ENCODE peak calls at places on chromosomes 7 and 10, in ten cellular contexts. M is B cell, J is uterus, G is lower leg skin, D is lower lobe of right lung, U is left ventricle myocardium inferior, Y is esophagus squamous epithelium, E is neural crest cell, I is cardiac muscle cell, R is GM10248. V is an unnamed sample.

GRCh38 chr7:5212633-5213285 is 22.7 kb downstream of the WIPI2 start:
- DNase-seq in U (no peak), J (no peak), E (no peak), G (no peak), D (no peak), I (no peak), R (no peak), M (no peak), Y (no peak), V (no peak)

GRCh38 chr7:2197436-2198155 is 35.1 kb downstream of the MAD1L1 start:
- DNase-seq in R (no peak), U (no peak), D (no peak), G (peak), J (no peak), E (no peak), M (no peak), I (no peak), Y (no peak), V (no peak)

GRCh38 chr7:116576350-116577319 is 51.8 kb downstream of the CAV1 start:
- DNase-seq in M (no peak), G (peak), D (no peak), R (no peak), Y (no peak), I (no peak), U (no peak), E (no peak), J (peak), V (no peak)

GRCh38 chr10:88270871-88271713 is 312.0 kb downstream of the RNLS start:
- DNase-seq in D (no peak), M (peak), Y (no peak), J (no peak), U (no peak), R (peak), E (no peak), I (no peak), G (no peak), V (peak)

GRCh38 chr7:1858435-1859265 is 188.6 kb downstream of the ELFN1 start:
- DNase-seq in R (no peak), D (peak), Y (no peak), J (no peak), U (no peak), G (no peak), I (no peak), M (no peak), E (no peak), V (peak)

GRCh38 chr7:149715476-149715875 is 57.9 kb downstream of the ZNF467 start:
- DNase-seq in E (no peak), R (no peak), D (peak), J (no peak), U (no peak), I (no peak), G (peak), Y (no peak), M (no peak), V (no peak)

GRCh38 chr10:132690821-132691610 is 94.9 kb downstream of the NKX6-2 start:
- DNase-seq in Y (no peak), I (no peak), D (peak), M (no peak), E (no peak), J (no peak), R (no peak), U (peak), G (peak), V (peak)

GRCh38 chr10:118835682-118836326 is 81.0 kb upstream of the CACUL1 start:
- DNase-seq in Y (no peak), D (no peak), J (peak), R (no peak), E (no peak), M (no peak), I (no peak), G (no peak), U (no peak), V (no peak)

GRCh38 chr7:139871276-139871675 is 42.2 kb downstream of the TBXAS1 start:
- DNase-seq in U (no peak), M (no peak), G (peak), R (no peak), D (no peak), Y (no peak), I (no peak), J (no peak), E (no peak), V (no peak)

GRCh38 chr10:51892965-51893658 is 193.7 kb upstream of the CSTF2T start:
- DNase-seq in G (no peak), E (peak), J (no peak), Y (no peak), M (no peak), I (peak), D (no peak), R (no peak), U (no peak), V (no peak)

GRCh38 chr10:114684822-114685209 is 26.7 kb upstream of the ABLIM1 start:
- DNase-seq in E (no peak), M (no peak), R (no peak), D (no peak), Y (no peak), G (no peak), I (no peak), J (no peak), U (no peak), V (no peak)

GRCh38 chr10:71201921-71202713 is 10.3 kb upstream of the UNC5B start:
- DNase-seq in J (no peak), E (no peak), I (no peak), R (no peak), M (no peak), G (no peak), D (no peak), U (no peak), Y (no peak), V (no peak)

GRCh38 chr10:50409965-50410811 is 158.9 kb upstream of the ASAH2 start:
- DNase-seq in U (no peak), R (no peak), G (no peak), Y (no peak), M (no peak), J (no peak), D (no peak), I (no peak), E (no peak), V (no peak)

GRCh38 chr7:64180989-64181388 is 26.0 kb upstream of the ZNF735 start:
- DNase-seq in R (no peak), Y (no peak), D (no peak), I (no peak), E (no peak), M (no peak), G (no peak), U (no peak), J (no peak), V (no peak)
- TF ChIP-seq CTCF in R (no peak), Y (no peak), D (peak), I (peak), E (no peak), M (peak), G (no peak), U (peak), J (no peak), V (no peak)

DNA sequence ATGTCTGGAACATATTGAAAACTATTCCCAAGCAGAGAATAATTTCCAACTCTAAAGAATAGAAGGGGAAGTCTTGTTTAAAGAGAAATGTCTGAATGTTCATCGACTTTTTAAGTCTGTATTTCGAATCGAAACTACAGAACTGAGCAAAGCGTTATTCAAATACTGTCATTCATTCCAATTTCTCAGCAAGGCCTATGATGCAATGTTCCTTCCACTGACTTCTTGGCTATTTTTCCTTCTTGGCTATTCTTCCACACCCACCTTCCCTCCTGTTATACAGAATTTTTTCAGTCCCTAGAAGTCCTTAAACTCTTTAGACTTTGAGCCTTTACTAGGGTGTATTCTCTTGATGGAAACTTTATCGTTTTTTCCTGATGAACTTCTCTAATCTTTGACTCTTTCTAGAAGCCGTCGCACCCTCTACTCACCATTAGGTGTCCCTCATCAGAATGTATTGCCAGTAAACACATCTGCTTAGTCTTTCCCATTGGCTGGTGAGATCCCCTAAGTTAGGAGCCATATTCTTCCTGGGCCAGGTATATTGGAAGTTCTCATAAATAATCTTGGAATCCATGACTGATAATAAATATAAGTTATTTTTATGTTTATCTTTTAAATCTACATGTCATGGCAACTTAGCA is 235.7 kb upstream of the CCDC6 start:
- DNase-seq in G (no peak), J (no peak), M (no peak), R (no peak), Y (no peak), E (no peak), D (no peak), U (no peak), I (no peak), V (no peak)
- TF ChIP-seq CTCF in G (no peak), J (no peak), M (no peak), R (no peak), Y (no peak), E (peak), D (no peak), U (no peak), I (no peak), V (no peak)

GRCh38 chr7:67618569-67619543 is 622.2 kb downstream of the TYW1 start:
- DNase-seq in U (peak), Y (no peak), D (no peak), M (no peak), J (no peak), E (no peak), G (no peak), I (peak), R (no peak), V (no peak)
- TF ChIP-seq CTCF in U (peak), Y (no peak), D (no peak), M (no peak), J (no peak), E (no peak), G (no peak), I (no peak), R (no peak), V (no peak)

GRCh38 chr7:46363688-46364087 is 442.6 kb upstream of the IGFBP3 start:
- DNase-seq in G (no peak), J (no peak), R (no peak), U (no peak), E (no peak), D (no peak), M (no peak), Y (no peak), I (no peak), V (no peak)
- TF ChIP-seq CTCF in G (no peak), J (no peak), R (no peak), U (peak), E (peak), D (no peak), M (no peak), Y (no peak), I (no peak), V (no peak)

GRCh38 chr7:104851268-104851667 is 162.7 kb upstream of the KMT2E start:
- DNase-seq in E (no peak), R (no peak), Y (no peak), G (no peak), M (no peak), U (no peak), D (no peak), I (no peak), J (no peak), V (no peak)

GRCh38 chr7:104857458-104858425 is 156.3 kb upstream of the KMT2E start:
- DNase-seq in D (no peak), Y (no peak), E (no peak), M (no peak), U (no peak), R (no peak), J (no peak), I (no peak), G (no peak), V (no peak)

GRCh38 chr7:104848386-104848990 is 165.5 kb upstream of the KMT2E start:
- DNase-seq in J (peak), M (peak), R (peak), D (no peak), I (peak), U (no peak), Y (no peak), E (peak), G (no peak), V (no peak)

GRCh38 chr7:104855826-104856225 is 158.2 kb upstream of the KMT2E start:
- DNase-seq in D (no peak), M (no peak), I (no peak), E (no peak), R (no peak), G (no peak), U (no peak), J (no peak), Y (no peak), V (no peak)

DNA sequence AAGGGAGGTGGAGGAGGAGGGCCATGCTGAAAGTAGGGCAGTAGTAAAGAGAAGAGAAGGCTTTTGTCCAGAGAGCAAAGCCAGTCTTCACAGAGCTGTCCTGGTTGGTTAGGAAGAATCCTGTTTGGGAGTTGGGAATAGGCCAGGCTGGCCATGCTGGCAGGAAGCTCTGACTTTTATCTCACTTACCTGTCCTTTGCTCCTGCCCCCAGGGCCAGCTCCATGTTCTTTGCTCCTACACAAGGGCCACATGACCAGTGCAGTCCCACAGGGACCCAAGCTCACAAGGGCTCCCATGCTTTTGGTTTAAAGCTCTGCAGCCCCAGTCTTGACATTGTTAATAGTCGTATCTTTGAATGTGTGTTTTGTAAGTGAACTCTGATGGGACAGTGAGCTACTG is 161.6 kb upstream of the KMT2E start:
- DNase-seq in U (no peak), G (no peak), D (no peak), M (no peak), E (no peak), J (no peak), R (no peak), Y (no peak), I (no peak), V (no peak)
- TF ChIP-seq CTCF in U (no peak), G (no peak), D (no peak), M (no peak), E (no peak), J (no peak), R (no peak), Y (no peak), I (no peak), V (no peak)

GRCh38 chr10:11113156-11113555 is 95.5 kb downstream of the CELF2 start:
- DNase-seq in M (peak), I (no peak), Y (no peak), E (no peak), D (no peak), G (no peak), J (no peak), U (no peak), R (peak), V (no peak)
- TF ChIP-seq CTCF in M (peak), I (peak), Y (peak), E (peak), D (peak), G (no peak), J (no peak), U (peak), R (peak), V (peak)

GRCh38 chr7:128672927-128673517 is 930 bp downstream of the GARIN1A start:
- DNase-seq in G (peak), E (peak), U (no peak), J (no peak), R (peak), M (peak), D (no peak), I (peak), Y (no peak), V (no peak)
- TF ChIP-seq CTCF in G (no peak), E (peak), U (peak), J (no peak), R (peak), M (peak), D (peak), I (peak), Y (no peak), V (peak)